ENCODE peak calls at places on chromosomes 7 and 10, in four cellular contexts. D is cardiac muscle cell, P is SK-N-SH, S is body of pancreas. I is an unnamed sample.
A peak's percentile ranks its signal among the peaks of the same experiment; 100 is the strongest.

GRCh38 chr10:120392671-120393079 is 64.4 kb upstream of the PLPP4 start:
- DNase-seq in D (no peak), P (no peak), S (no peak), I (no peak)

GRCh38 chr10:61937631-61938284 is 36.3 kb downstream of the ARID5B start:
- DNase-seq in D (no peak), P (no peak), S (no peak), I (no peak)

GRCh38 chr10:84329094-84329611 is 764 bp downstream of the CCSER2 start:
- DNase-seq in D (peak; percentile 32), P (peak; percentile 40), S (peak; percentile 28), I (peak; percentile 66)

GRCh38 chr7:51237727-51238126 is 78.9 kb downstream of the COBL start:
- DNase-seq in D (no peak), P (no peak), S (no peak), I (no peak)

GRCh38 chr10:84164442-84164841 is 9.2 kb upstream of the GPR15LG start:
- DNase-seq in D (no peak), P (no peak), S (no peak), I (no peak)

GRCh38 chr10:71638577-71639411 is 80.8 kb downstream of the C10orf105 start:
- DNase-seq in D (peak; percentile 53), P (no peak), S (peak; percentile 38), I (peak; percentile 77)

GRCh38 chr7:131625817-131626372 is 69.5 kb upstream of the PODXL start:
- DNase-seq in D (peak; percentile 51), P (peak; percentile 56), S (no peak), I (peak; percentile 95)

GRCh38 chr10:124603376-124604213 is 140.6 kb downstream of the FAM53B start:
- DNase-seq in D (no peak), P (no peak), S (no peak), I (peak; percentile 88)

GRCh38 chr10:114271014-114271778 is 32.1 kb downstream of the VWA2 start:
- DNase-seq in D (peak; percentile 44), P (no peak), S (peak; percentile 56), I (no peak)

GRCh38 chr7:3106353-3106752 is 62.7 kb upstream of the CARD11 start:
- DNase-seq in D (no peak), P (no peak), S (peak; percentile 72), I (no peak)

GRCh38 chr7:15888090-15888489 is 201.6 kb upstream of the MEOX2 start:
- DNase-seq in D (no peak), P (no peak), S (no peak), I (no peak)

GRCh38 chr10:109922353-109922975 is 847 bp downstream of the XPNPEP1 start:
- DNase-seq in D (peak; percentile 23), P (peak; percentile 26), S (no peak), I (no peak)

GRCh38 chr7:142969183-142969582 is 7.0 kb upstream of the KEL start:
- DNase-seq in D (no peak), P (no peak), S (no peak), I (no peak)

GRCh38 chr10:68125770-68126169 is 16.5 kb downstream of the MYPN start:
- DNase-seq in D (no peak), P (no peak), S (no peak), I (no peak)

GRCh38 chr10:77634939-77635338 is 2.7 kb downstream of the KCNMA1 start:
- DNase-seq in D (no peak), P (no peak), S (no peak), I (no peak)

GRCh38 chr7:37831214-37831613 is 17.2 kb upstream of the NME8 start:
- DNase-seq in D (no peak), P (no peak), S (no peak), I (no peak)

GRCh38 chr10:43124094-43124521 is 14.1 kb upstream of the CSGALNACT2 start:
- DNase-seq in D (no peak), P (no peak), S (no peak), I (peak; percentile 57)

GRCh38 chr10:79445217-79445707 is at the start of gene ZCCHC24:
- DNase-seq in D (no peak), P (no peak), S (peak; percentile 72), I (no peak)

GRCh38 chr7:142440219-142441073 is 182.6 kb upstream of the PRSS58 start:
- DNase-seq in D (no peak), P (no peak), S (no peak), I (peak; percentile 79)

GRCh38 chr7:101173752-101174244 is 6.3 kb downstream of the NAT16 start:
- DNase-seq in D (no peak), P (peak; percentile 80), S (no peak), I (peak; percentile 94)

GRCh38 chr7:130227883-130228575 is 20.4 kb downstream of the SSMEM1 start:
- DNase-seq in D (peak; percentile 68), P (peak; percentile 63), S (no peak), I (no peak)

GRCh38 chr10:85995791-85996190 is 370.8 kb downstream of the GRID1 start:
- DNase-seq in D (peak; percentile 40), P (peak; percentile 29), S (peak; percentile 30), I (no peak)

GRCh38 chr10:35103887-35104286 is 13.7 kb upstream of the CUL2 start:
- DNase-seq in D (no peak), P (peak; percentile 71), S (no peak), I (no peak)

GRCh38 chr7:129612112-129613015 is 844 bp downstream of the NRF1 start:
- DNase-seq in D (peak; percentile 51), P (peak; percentile 66), S (peak; percentile 63), I (peak; percentile 69)

GRCh38 chr7:151115121-151115835 is 29.0 kb downstream of the AGAP3 start:
- DNase-seq in D (peak; percentile 71), P (peak; percentile 84), S (no peak), I (peak; percentile 97)

GRCh38 chr10:78925275-78925674 is 143.5 kb upstream of the ZMIZ1 start:
- DNase-seq in D (no peak), P (no peak), S (no peak), I (no peak)

GRCh38 chr10:28425431-28425830 is 107.5 kb upstream of the WAC start:
- DNase-seq in D (no peak), P (no peak), S (no peak), I (no peak)

GRCh38 chr10:102628451-102628911 is 15.8 kb upstream of the TRIM8 start:
- DNase-seq in D (no peak), P (peak; percentile 89), S (peak; percentile 56), I (peak; percentile 42)

GRCh38 chr10:44295619-44296222 is 89.2 kb downstream of the CXCL12 start:
- DNase-seq in D (no peak), P (no peak), S (no peak), I (peak; percentile 34)

GRCh38 chr10:129531969-129532660 is 65.1 kb downstream of the MGMT start:
- DNase-seq in D (no peak), P (no peak), S (no peak), I (peak; percentile 80)

GRCh38 chr10:122531935-122532334 is 28.6 kb upstream of the DMBT1 start:
- DNase-seq in D (no peak), P (no peak), S (no peak), I (no peak)

DNA sequence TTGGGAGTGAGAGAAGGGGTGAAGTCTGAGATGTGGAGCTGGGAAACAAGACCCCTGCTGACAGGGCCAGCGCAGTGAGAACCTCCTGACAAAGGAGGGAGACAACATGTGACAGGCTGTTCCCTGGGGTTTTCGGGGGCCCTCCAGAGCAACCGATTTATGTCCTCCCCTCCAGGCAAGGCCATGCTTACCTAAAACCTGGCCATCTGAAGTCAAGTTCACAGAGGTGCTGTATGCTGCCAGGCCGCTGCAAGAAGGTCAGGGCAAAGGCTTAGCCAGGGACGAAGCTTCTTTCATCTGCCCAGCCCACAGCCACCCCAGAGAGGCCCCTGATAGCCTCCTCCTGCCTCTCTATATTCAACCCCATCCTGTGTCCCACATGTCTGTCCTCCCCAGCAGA is 20.6 kb downstream of the NPC1L1 start:
- DNase-seq in D (no peak), P (no peak), S (no peak), I (no peak)
- H3K36me3 ChIP-seq in D (no peaks in the 10 kb centered on the region), P (no peaks in the 10 kb centered on the region), S (no peaks in the 10 kb centered on the region), I (no peaks in the 10 kb centered on the region)

GRCh38 chr7:2092279-2092678 is 140.5 kb downstream of the MAD1L1 start:
- DNase-seq in D (no peak), P (no peak), S (no peak), I (no peak)
- TF ChIP-seq CTCF in D (no peak), P (no peak), S (no peak), I (no peak)

GRCh38 chr7:5671053-5671452 is 110.4 kb downstream of the RNF216 start:
- DNase-seq in D (no peak), P (no peak), S (no peak), I (peak; percentile 45)

GRCh38 chr7:5667391-5667790 is 114.1 kb downstream of the RNF216 start:
- DNase-seq in D (peak; percentile 57), P (peak; percentile 85), S (no peak), I (peak; percentile 53)

GRCh38 chr7:5672468-5672867 is 109.0 kb downstream of the RNF216 start:
- DNase-seq in D (no peak), P (no peak), S (no peak), I (peak; percentile 44)

GRCh38 chr7:5673125-5673524 is 108.3 kb downstream of the RNF216 start:
- DNase-seq in D (no peak), P (no peak), S (no peak), I (peak; percentile 36)

GRCh38 chr7:5670173-5670933 is 111.1 kb downstream of the RNF216 start:
- DNase-seq in D (no peak), P (no peak), S (no peak), I (peak; percentile 57)
- H3K27me3 ChIP-seq in D (no peaks in the 10 kb centered on the region), P (no peaks in the 10 kb centered on the region), S (no peaks in the 10 kb centered on the region), I (no peaks in the 10 kb centered on the region)

GRCh38 chr7:32574626-32575025 is 79.3 kb downstream of the AVL9 start:
- DNase-seq in D (no peak), P (no peak), S (no peak), I (no peak)
- H3K36me3 ChIP-seq in D (peaks cover 49% of the 10 kb centered on the region), P (peaks cover 55% of the 10 kb centered on the region), S (peaks cover 3% of the 10 kb centered on the region), I (peaks cover 54% of the 10 kb centered on the region)

DNA sequence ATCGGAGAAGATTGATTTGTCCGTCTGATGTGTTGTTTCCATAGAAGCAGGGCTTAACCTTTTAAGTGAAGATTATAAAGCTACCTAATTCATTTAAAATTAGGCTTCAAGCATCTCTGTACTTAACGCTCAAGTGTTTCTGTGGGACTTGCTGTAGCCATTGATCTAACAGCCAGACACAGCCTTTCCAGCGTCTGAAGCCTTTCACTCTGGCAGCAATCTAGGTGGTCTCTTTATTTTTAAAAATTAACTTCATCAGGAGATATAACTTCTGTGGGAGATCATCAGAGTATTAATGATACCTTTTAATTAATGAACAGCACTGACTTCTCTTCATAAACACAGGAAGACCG is 88.1 kb downstream of the BEND7 start:
- DNase-seq in D (no peak), P (no peak), S (no peak), I (no peak)
- TF ChIP-seq CTCF in D (no peak), P (no peak), S (no peak), I (no peak)

I was measured in osteoblast.